ENCODE peak calls at places on chromosomes 3 and 15, in four cellular contexts. V is epithelial cell of esophagus; B is activated CD4-positive, alpha-beta T cell treated with anti-CD3 and anti-CD28 coated beads, Interleukin-2, amount 50 U/mL, for 4 hours; Y is NCI-H146. A is an unnamed sample.
A peak's percentile ranks its signal among the peaks of the same experiment; 100 is the strongest.

GRCh38 chr3:150746791-150747590 is 16.0 kb downstream of the SIAH2 start:
- DNase-seq in V (no peak), B (no peak), Y (no peak), A (no peak)

GRCh38 chr15:41480396-41481140 is 13.1 kb upstream of the ITPKA start:
- DNase-seq in V (no peak), B (no peak), Y (no peak), A (peak; percentile 69)

GRCh38 chr3:172275586-172275985 is 172.7 kb downstream of the GHSR start:
- DNase-seq in V (no peak), B (no peak), Y (no peak), A (no peak)

GRCh38 chr3:63934484-63934883 is 22.3 kb upstream of the SCAANT1 start:
- DNase-seq in V (no peak), B (no peak), Y (no peak), A (no peak)

GRCh38 chr15:43270676-43271306 is 4.1 kb upstream of the TGM5 start:
- DNase-seq in V (no peak), B (no peak), Y (no peak), A (no peak)

GRCh38 chr3:71102111-71103039 is 481.2 kb downstream of the FOXP1 start:
- DNase-seq in V (peak; percentile 77), B (no peak), Y (peak; percentile 46), A (no peak)

GRCh38 chr3:129927072-129927471 is 33.6 kb upstream of the TMCC1 start:
- DNase-seq in V (no peak), B (no peak), Y (no peak), A (no peak)

GRCh38 chr3:9098716-9099675 is 135.7 kb upstream of the RAD18 start:
- DNase-seq in V (peak; percentile 67), B (no peak), Y (peak; percentile 2), A (no peak)

GRCh38 chr15:93048759-93049161 is 40.3 kb downstream of the RGMA start:
- DNase-seq in V (peak; percentile 88), B (no peak), Y (no peak), A (no peak)

GRCh38 chr3:193831495-193832455 is 238.8 kb downstream of the OPA1 start:
- DNase-seq in V (peak; percentile 50), B (no peak), Y (no peak), A (no peak)

GRCh38 chr3:11054739-11055438 is 62.3 kb downstream of the SLC6A1 start:
- DNase-seq in V (no peak), B (no peak), Y (no peak), A (no peak)

GRCh38 chr15:34883042-34883441 is 86.5 kb downstream of the AQR start:
- DNase-seq in V (peak; percentile 9), B (no peak), Y (no peak), A (no peak)

A was measured in HAP-1.